ENCODE peak calls at places on chromosomes 1 and 21, in five cellular contexts. I, S, F, X and L are unnamed samples.

GRCh38 chr1:27525296-27526271 is 35.6 kb upstream of the WASF2 start:
- DNase-seq in X (peak), I (no peak), F (peak), S (peak), L (peak)

GRCh38 chr1:232966663-232967062 is 16.3 kb downstream of the NTPCR start:
- DNase-seq in S (no peak), X (no peak), F (no peak), I (no peak), L (no peak)

GRCh38 chr1:207418336-207418735 is 35.8 kb upstream of the CR2 start:
- DNase-seq in X (no peak), S (no peak), I (no peak), F (no peak), L (no peak)

GRCh38 chr1:201748331-201748730 is 80.6 kb upstream of the IPO9 start:
- DNase-seq in S (no peak), F (peak), X (no peak), I (no peak), L (no peak)

GRCh38 chr1:15344800-15345710 is 64.6 kb upstream of the EFHD2 start:
- DNase-seq in F (no peak), X (no peak), S (peak), I (no peak), L (no peak)

GRCh38 chr21:44878053-44878982 is 4.8 kb upstream of the PTTG1IP start:
- DNase-seq in I (no peak), F (no peak), X (no peak), S (no peak), L (no peak)

GRCh38 chr1:94090761-94091160 is 30.2 kb downstream of the ABCA4 start:
- DNase-seq in F (no peak), S (no peak), I (no peak), X (no peak), L (no peak)

GRCh38 chr1:14743368-14743767 is 144.9 kb downstream of the KAZN start:
- DNase-seq in I (no peak), X (no peak), F (no peak), S (no peak), L (no peak)

GRCh38 chr1:217626321-217626720 is 4.6 kb downstream of the GPATCH2 start:
- DNase-seq in S (no peak), F (no peak), I (no peak), X (no peak), L (no peak)

GRCh38 chr1:21801100-21801499 is 11.0 kb upstream of the LDLRAD2 start:
- DNase-seq in S (no peak), X (no peak), I (no peak), F (peak), L (no peak)

GRCh38 chr1:9626201-9626608 is 25.3 kb upstream of the PIK3CD start:
- DNase-seq in X (no peak), F (peak), S (no peak), I (no peak), L (no peak)

GRCh38 chr1:68269637-68270430 is 37.5 kb upstream of the WLS start:
- DNase-seq in S (no peak), F (peak), X (no peak), I (no peak), L (no peak)

GRCh38 chr1:244344001-244344400 is 107.7 kb downstream of the ADSS2 start:
- DNase-seq in X (no peak), I (no peak), F (no peak), S (no peak), L (no peak)

GRCh38 chr1:248838357-248839167 is 538 bp downstream of the ZNF672 start:
- DNase-seq in S (peak), I (peak), F (peak), X (peak), L (peak)

GRCh38 chr1:94236630-94237290 is 624 bp downstream of the ARHGAP29 start:
- DNase-seq in X (no peak), F (peak), S (no peak), I (no peak), L (peak)

GRCh38 chr1:116152577-116152943 is 41.4 kb downstream of the MAB21L3 start:
- DNase-seq in F (no peak), S (no peak), X (no peak), I (no peak), L (no peak)
- H3K27ac ChIP-seq in F (no peak), S (peak), X (no peak), I (no peak), L (peak)

GRCh38 chr1:51351907-51352306 is 21.5 kb upstream of the TTC39A start:
- DNase-seq in F (no peak), I (no peak), X (no peak), S (no peak), L (no peak)
- H3K27ac ChIP-seq in F (no peak), I (no peak), X (no peak), S (no peak), L (no peak)

DNA sequence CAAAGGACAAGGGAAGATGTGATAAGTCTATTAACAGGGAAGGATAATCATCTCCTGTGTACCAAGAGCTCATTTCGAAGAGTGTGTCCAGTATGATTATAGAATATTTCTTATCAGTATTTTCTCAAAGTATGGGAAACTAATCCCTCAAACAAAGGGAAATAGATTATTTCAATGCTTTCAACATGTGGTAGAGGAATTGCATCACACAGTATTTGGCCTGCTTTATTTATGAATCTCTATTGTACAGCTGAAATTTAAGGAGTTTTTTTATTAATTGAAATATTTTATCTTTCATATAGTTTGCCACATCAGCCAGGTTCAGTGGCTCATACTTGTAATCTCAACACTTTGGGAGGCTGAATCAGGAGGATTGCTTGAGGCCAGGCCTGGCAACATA is 150.9 kb downstream of the CLEC20A start:
- DNase-seq in I (no peak), F (no peak), X (no peak), S (no peak), L (no peak)
- H3K27ac ChIP-seq in I (no peak), F (no peak), X (no peak), S (no peak), L (no peak)

GRCh38 chr1:203464743-203465142 is 10.9 kb upstream of the PRELP start:
- DNase-seq in I (no peak), F (no peak), X (no peak), S (no peak), L (no peak)

GRCh38 chr1:203464226-203464625 is 11.4 kb upstream of the PRELP start:
- DNase-seq in X (no peak), I (no peak), F (no peak), S (no peak), L (no peak)

GRCh38 chr1:203467550-203467921 is 8.1 kb upstream of the PRELP start:
- DNase-seq in F (no peak), I (no peak), S (peak), X (no peak), L (no peak)

GRCh38 chr1:203465146-203465798 is 10.3 kb upstream of the PRELP start:
- DNase-seq in I (no peak), S (no peak), X (no peak), F (no peak), L (no peak)

GRCh38 chr1:203465943-203466342 is 9.7 kb upstream of the PRELP start:
- DNase-seq in S (peak), X (no peak), F (no peak), I (no peak), L (no peak)
- H3K27ac ChIP-seq in S (peak), X (no peak), F (no peak), I (no peak), L (no peak)

GRCh38 chr1:151494741-151495281 is 16.4 kb upstream of the CGN start:
- DNase-seq in F (peak), I (no peak), S (no peak), X (no peak), L (no peak)
- H3K27ac ChIP-seq in F (no peak), I (no peak), S (no peak), X (no peak), L (peak)

GRCh38 chr1:236950365-236950764 is 53.9 kb downstream of the MT1HL1 start:
- DNase-seq in X (no peak), I (no peak), F (no peak), S (no peak), L (no peak)

GRCh38 chr1:236957235-236957634 is 47.0 kb downstream of the MT1HL1 start:
- DNase-seq in S (no peak), F (no peak), X (no peak), I (no peak), L (no peak)

GRCh38 chr1:236951672-236952071 is 52.6 kb downstream of the MT1HL1 start:
- DNase-seq in S (no peak), I (no peak), F (no peak), X (no peak), L (no peak)

GRCh38 chr1:236952279-236953003 is 51.8 kb downstream of the MT1HL1 start:
- DNase-seq in S (no peak), F (no peak), I (no peak), X (no peak), L (no peak)

DNA sequence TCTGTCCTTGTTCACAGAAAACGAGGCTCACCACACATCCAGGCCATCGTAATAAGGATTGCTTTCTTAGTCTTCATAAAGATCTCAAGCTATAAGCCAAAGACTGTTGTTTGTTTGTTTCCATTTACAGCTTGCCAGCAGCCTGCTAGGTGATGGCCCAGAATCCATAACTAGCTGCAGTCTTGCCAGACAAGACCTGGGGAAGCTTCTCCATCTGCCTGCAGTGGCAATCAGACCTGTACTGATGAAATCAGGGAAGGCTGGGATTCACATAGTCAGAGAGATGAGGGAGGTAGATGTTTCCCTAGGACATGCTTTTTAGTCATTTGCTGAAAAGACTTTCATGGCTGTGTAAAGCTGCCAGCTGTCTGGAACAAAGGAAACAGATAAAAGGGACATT is 51.1 kb downstream of the MT1HL1 start:
- DNase-seq in F (no peak), I (no peak), X (no peak), S (no peak), L (no peak)
- H3K27ac ChIP-seq in F (no peak), I (no peak), X (no peak), S (no peak), L (no peak)

GRCh38 chr1:29183287-29183686 is 1.6 kb upstream of the SRSF4 start:
- DNase-seq in F (no peak), S (no peak), I (no peak), X (no peak), L (no peak)
- H3K27ac ChIP-seq in F (no peak), S (no peak), I (peak), X (no peak), L (no peak)

GRCh38 chr1:25765910-25766645 is 33.9 kb upstream of the SELENON start:
- DNase-seq in S (no peak), F (no peak), I (no peak), X (no peak), L (no peak)
- H3K27ac ChIP-seq in S (peak), F (no peak), I (no peak), X (peak), L (no peak)